ENCODE peak calls at places on chromosomes 6 and 20, in five cellular contexts. Q, A, N, R and M are unnamed samples.

GRCh38 chr6:156687875-156688549 is 89.2 kb upstream of the ARID1B start:
- DNase-seq in Q (peak), A (no peak), N (no peak), R (no peak), M (peak)

GRCh38 chr6:138592698-138593097 is 93.4 kb upstream of the NHSL1 start:
- DNase-seq in Q (no peak), A (no peak), N (no peak), R (no peak), M (no peak)

GRCh38 chr6:10668126-10668917 is 26.1 kb downstream of the C6orf52 start:
- DNase-seq in Q (no peak), A (no peak), N (no peak), R (no peak), M (no peak)

GRCh38 chr6:7518853-7519252 is 22.6 kb upstream of the DSP start:
- DNase-seq in Q (no peak), A (no peak), N (no peak), R (no peak), M (no peak)

GRCh38 chr20:22861990-22862389 is 173.1 kb upstream of the SSTR4 start:
- DNase-seq in Q (no peak), A (no peak), N (no peak), R (no peak), M (no peak)

GRCh38 chr20:59784365-59785117 is 148.9 kb downstream of the SYCP2 start:
- DNase-seq in Q (no peak), A (peak), N (no peak), R (no peak), M (no peak)

GRCh38 chr20:4116091-4116490 is 100.7 kb upstream of the RNF24 start:
- DNase-seq in Q (no peak), A (no peak), N (no peak), R (no peak), M (no peak)

GRCh38 chr6:51571168-51571567 is 516.2 kb downstream of the PKHD1 start:
- DNase-seq in Q (no peak), A (no peak), N (no peak), R (no peak), M (no peak)

DNA sequence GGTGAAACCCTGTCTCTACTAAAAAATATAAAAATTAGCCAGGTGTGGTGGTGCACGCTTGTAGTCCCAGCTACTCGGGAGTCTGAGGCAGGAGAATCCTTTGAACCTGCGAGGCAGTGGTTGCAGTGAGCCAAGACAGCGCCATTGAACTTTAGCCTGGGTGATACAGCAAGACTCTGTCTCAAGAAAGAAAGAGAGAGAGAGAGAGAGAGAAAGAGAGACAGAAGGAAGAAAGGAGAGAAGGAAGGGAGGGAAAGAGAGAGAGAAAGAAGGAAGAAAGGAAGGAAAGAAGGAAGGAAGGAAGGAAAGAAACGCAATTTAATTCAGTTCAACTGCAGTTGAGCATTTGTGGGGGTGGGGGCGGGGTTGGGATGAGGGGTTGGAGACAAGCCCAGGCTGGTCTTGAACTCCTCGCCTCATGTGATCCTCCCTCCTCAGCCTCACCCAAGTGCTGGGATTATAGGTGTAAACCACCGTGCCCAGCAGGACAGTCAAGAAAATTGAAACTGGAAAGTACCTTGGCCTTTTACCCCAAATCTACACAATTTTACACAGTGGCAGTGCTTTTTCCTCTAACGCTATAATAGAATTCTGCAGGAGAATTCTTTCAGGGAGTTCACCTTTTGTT is 30.5 kb downstream of the TRIM27 start:
- DNase-seq in Q (no peak), A (no peak), N (no peak), R (no peak), M (no peak)
- H3K27ac ChIP-seq in Q (no peak), A (no peak), N (no peak), R (no peak), M (no peak)

GRCh38 chr6:87806635-87807034 is 104.6 kb upstream of the AKIRIN2 start:
- DNase-seq in Q (no peak), A (no peak), N (no peak), R (no peak), M (no peak)
- H3K27ac ChIP-seq in Q (no peak), A (no peak), N (no peak), R (no peak), M (no peak)

GRCh38 chr20:50034567-50035170 is 51.9 kb downstream of the SNAI1 start:
- DNase-seq in Q (peak), A (no peak), N (peak), R (peak), M (peak)
- H3K27ac ChIP-seq in Q (no peak), A (peak), N (no peak), R (peak), M (peak)

GRCh38 chr20:20334489-20334888 is 33.4 kb upstream of the INSM1 start:
- DNase-seq in Q (no peak), A (no peak), N (no peak), R (no peak), M (no peak)
- H3K27ac ChIP-seq in Q (no peak), A (no peak), N (no peak), R (no peak), M (no peak)

DNA sequence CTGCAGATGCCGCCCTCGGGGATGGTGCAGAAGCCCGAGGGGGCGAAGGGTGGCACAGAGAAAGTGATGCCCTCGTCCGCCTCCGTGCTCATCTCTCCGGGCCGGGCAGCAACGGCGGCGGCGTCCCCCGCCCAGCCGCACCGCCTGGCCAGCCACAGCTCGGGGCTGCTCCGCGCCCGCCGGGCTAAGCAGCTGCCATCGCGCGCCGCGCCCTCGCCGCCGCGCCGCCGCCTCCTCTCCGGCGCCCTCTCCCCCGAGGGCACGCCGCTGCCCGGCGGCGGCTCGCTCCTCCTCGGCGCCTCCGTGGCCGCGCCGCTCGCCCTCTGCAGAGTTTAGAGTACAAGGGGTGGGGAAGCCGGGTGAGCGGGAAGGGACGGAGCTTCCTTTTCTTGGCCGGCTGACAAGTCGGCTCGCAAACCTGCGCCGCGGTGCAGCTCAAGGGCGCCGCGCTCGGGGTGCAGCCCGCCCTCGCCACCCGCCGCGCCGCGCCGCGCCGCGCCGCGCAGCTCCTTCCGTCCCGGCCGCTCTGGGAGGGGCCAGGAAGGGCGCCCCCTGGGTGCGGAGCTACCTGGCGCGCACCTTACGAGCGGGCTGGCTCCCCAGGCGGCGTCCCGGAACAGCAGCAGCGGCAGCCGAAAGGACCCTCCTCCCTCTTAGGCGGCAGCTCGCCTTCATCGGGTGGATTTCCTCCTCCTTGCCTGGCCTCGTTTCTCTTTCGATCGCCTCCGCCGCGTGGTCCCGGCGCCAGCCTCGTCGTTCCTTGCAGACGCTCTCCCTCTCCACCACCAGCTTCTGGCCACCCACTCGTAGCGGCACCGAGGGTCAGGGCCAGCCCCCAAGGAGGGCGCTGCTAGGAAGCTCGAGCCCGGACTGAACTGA is at the start of gene MAP3K5:
- DNase-seq in Q (peak), A (peak), N (peak), R (peak), M (peak)
- H3K27ac ChIP-seq in Q (peak), A (peak), N (peak), R (peak), M (peak)

GRCh38 chr6:152313542-152314482 is 323.4 kb downstream of the SYNE1 start:
- DNase-seq in Q (peak), A (peak), N (no peak), R (no peak), M (peak)
- H3K27ac ChIP-seq in Q (peak), A (peak), N (no peak), R (peak), M (peak)

GRCh38 chr6:13373919-13374318 is 45.6 kb upstream of the TBC1D7 start:
- DNase-seq in Q (no peak), A (no peak), N (no peak), R (no peak), M (no peak)
- H3K27ac ChIP-seq in Q (no peak), A (no peak), N (no peak), R (no peak), M (no peak)

DNA sequence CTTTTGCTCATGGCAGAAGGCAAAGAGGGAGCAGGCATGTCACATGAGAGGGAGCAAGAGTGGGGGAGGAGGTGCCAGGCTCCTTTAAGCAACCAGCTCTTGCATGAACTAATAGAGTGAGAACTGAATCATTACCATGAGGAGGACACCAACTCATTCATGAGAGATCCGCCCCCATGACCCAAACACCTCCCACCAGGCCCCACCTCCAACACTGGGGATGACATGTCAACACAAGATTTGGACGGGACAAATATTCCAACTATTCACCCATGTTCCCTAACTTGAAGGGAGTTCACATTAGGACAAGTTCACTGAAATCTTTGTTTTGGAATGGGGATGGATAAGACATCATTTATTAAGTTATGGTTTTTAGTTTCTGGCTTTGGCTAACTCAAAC is 155.1 kb upstream of the ESR1 start:
- DNase-seq in Q (no peak), A (no peak), N (no peak), R (no peak), M (no peak)
- H3K27ac ChIP-seq in Q (no peak), A (no peak), N (no peak), R (no peak), M (no peak)